ENCODE peak calls at places on chromosomes 7 and 10, in eight cellular contexts. One of them, this sample, is unnamed.

GRCh38 chr7:150329331-150330106 is 6.2 kb upstream of the ACTR3C start:
- DNase-seq in keratinocyte: no peak
- DNase-seq in lung: no peak
- DNase-seq in IMR-90: no peak
- DNase-seq in adrenal gland: no peak
- DNase-seq in uterus: no peak
- DNase-seq in tibial nerve: no peak
- DNase-seq in heart right ventricle: no peak
- DNase-seq in this sample: peak; percentile 93

GRCh38 chr10:30882281-30882680 is 149.4 kb downstream of the ZNF438 start:
- DNase-seq in keratinocyte: no peak
- DNase-seq in lung: no peak
- DNase-seq in IMR-90: peak; percentile 57
- DNase-seq in adrenal gland: no peak
- DNase-seq in uterus: no peak
- DNase-seq in tibial nerve: no peak
- DNase-seq in heart right ventricle: no peak
- DNase-seq in this sample: no peak

GRCh38 chr10:63429280-63429679 is 36.5 kb downstream of the JMJD1C start:
- DNase-seq in keratinocyte: no peak
- DNase-seq in lung: no peak
- DNase-seq in IMR-90: peak; percentile 74
- DNase-seq in adrenal gland: no peak
- DNase-seq in uterus: no peak
- DNase-seq in tibial nerve: no peak
- DNase-seq in heart right ventricle: no peak
- DNase-seq in this sample: no peak

GRCh38 chr10:91140995-91141549 is 79.4 kb upstream of the PCGF5 start:
- DNase-seq in keratinocyte: no peak
- DNase-seq in lung: no peak
- DNase-seq in IMR-90: no peak
- DNase-seq in adrenal gland: no peak
- DNase-seq in uterus: no peak
- DNase-seq in tibial nerve: no peak
- DNase-seq in heart right ventricle: no peak
- DNase-seq in this sample: no peak

GRCh38 chr7:33893377-33893776 is 12.0 kb upstream of the BMPER start:
- DNase-seq in keratinocyte: no peak
- DNase-seq in lung: peak; percentile 65
- DNase-seq in IMR-90: no peak
- DNase-seq in adrenal gland: no peak
- DNase-seq in uterus: no peak
- DNase-seq in tibial nerve: no peak
- DNase-seq in heart right ventricle: no peak
- DNase-seq in this sample: no peak

GRCh38 chr10:93028881-93029280 is 31.7 kb upstream of the CYP26C1 start:
- DNase-seq in keratinocyte: no peak
- DNase-seq in lung: no peak
- DNase-seq in IMR-90: peak; percentile 67
- DNase-seq in adrenal gland: peak; percentile 39
- DNase-seq in uterus: no peak
- DNase-seq in tibial nerve: no peak
- DNase-seq in heart right ventricle: no peak
- DNase-seq in this sample: no peak

GRCh38 chr10:119871881-119872609 is 598 bp downstream of the MCMBP start:
- DNase-seq in keratinocyte: no peak
- DNase-seq in lung: peak; percentile 67
- DNase-seq in IMR-90: peak; percentile 28
- DNase-seq in adrenal gland: peak; percentile 48
- DNase-seq in uterus: peak; percentile 34
- DNase-seq in tibial nerve: peak; percentile 25
- DNase-seq in heart right ventricle: peak; percentile 56
- DNase-seq in this sample: peak; percentile 81

GRCh38 chr10:132058111-132058745 is 7.5 kb upstream of the JAKMIP3 start:
- DNase-seq in keratinocyte: no peak
- DNase-seq in lung: no peak
- DNase-seq in IMR-90: no peak
- DNase-seq in adrenal gland: no peak
- DNase-seq in uterus: no peak
- DNase-seq in tibial nerve: no peak
- DNase-seq in heart right ventricle: no peak
- DNase-seq in this sample: no peak

GRCh38 chr7:157521061-157521731 is 184.4 kb downstream of the DNAJB6 start:
- DNase-seq in keratinocyte: no peak
- DNase-seq in lung: no peak
- DNase-seq in IMR-90: no peak
- DNase-seq in adrenal gland: no peak
- DNase-seq in uterus: no peak
- DNase-seq in tibial nerve: no peak
- DNase-seq in heart right ventricle: no peak
- DNase-seq in this sample: no peak

GRCh38 chr10:93440591-93441012 is 41.5 kb downstream of the MYOF start:
- DNase-seq in keratinocyte: no peak
- DNase-seq in lung: no peak
- DNase-seq in IMR-90: peak; percentile 25
- DNase-seq in adrenal gland: peak; percentile 18
- DNase-seq in uterus: no peak
- DNase-seq in tibial nerve: peak; percentile 57
- DNase-seq in heart right ventricle: no peak
- DNase-seq in this sample: no peak

GRCh38 chr7:117110480-117111315 is 157.4 kb downstream of the ST7 start:
- DNase-seq in keratinocyte: no peak
- DNase-seq in lung: no peak
- DNase-seq in IMR-90: no peak
- DNase-seq in adrenal gland: no peak
- DNase-seq in uterus: no peak
- DNase-seq in tibial nerve: no peak
- DNase-seq in heart right ventricle: no peak
- DNase-seq in this sample: no peak

GRCh38 chr10:18469125-18469524 is 182.3 kb downstream of the NSUN6 start:
- DNase-seq in keratinocyte: no peak
- DNase-seq in lung: no peak
- DNase-seq in IMR-90: no peak
- DNase-seq in adrenal gland: no peak
- DNase-seq in uterus: no peak
- DNase-seq in tibial nerve: no peak
- DNase-seq in heart right ventricle: no peak
- DNase-seq in this sample: no peak

GRCh38 chr10:18476283-18476682 is 175.1 kb downstream of the NSUN6 start:
- DNase-seq in keratinocyte: no peak
- DNase-seq in lung: no peak
- DNase-seq in IMR-90: no peak
- DNase-seq in adrenal gland: no peak
- DNase-seq in uterus: no peak
- DNase-seq in tibial nerve: no peak
- DNase-seq in heart right ventricle: no peak
- DNase-seq in this sample: no peak

GRCh38 chr10:18472977-18473376 is 178.4 kb downstream of the NSUN6 start:
- DNase-seq in keratinocyte: no peak
- DNase-seq in lung: no peak
- DNase-seq in IMR-90: no peak
- DNase-seq in adrenal gland: peak; percentile 33
- DNase-seq in uterus: no peak
- DNase-seq in tibial nerve: no peak
- DNase-seq in heart right ventricle: no peak
- DNase-seq in this sample: peak; percentile 25

GRCh38 chr10:18474111-18474455 is 177.3 kb downstream of the NSUN6 start:
- DNase-seq in keratinocyte: no peak
- DNase-seq in lung: no peak
- DNase-seq in IMR-90: no peak
- DNase-seq in adrenal gland: peak; percentile 4
- DNase-seq in uterus: no peak
- DNase-seq in tibial nerve: no peak
- DNase-seq in heart right ventricle: no peak
- DNase-seq in this sample: no peak

DNA sequence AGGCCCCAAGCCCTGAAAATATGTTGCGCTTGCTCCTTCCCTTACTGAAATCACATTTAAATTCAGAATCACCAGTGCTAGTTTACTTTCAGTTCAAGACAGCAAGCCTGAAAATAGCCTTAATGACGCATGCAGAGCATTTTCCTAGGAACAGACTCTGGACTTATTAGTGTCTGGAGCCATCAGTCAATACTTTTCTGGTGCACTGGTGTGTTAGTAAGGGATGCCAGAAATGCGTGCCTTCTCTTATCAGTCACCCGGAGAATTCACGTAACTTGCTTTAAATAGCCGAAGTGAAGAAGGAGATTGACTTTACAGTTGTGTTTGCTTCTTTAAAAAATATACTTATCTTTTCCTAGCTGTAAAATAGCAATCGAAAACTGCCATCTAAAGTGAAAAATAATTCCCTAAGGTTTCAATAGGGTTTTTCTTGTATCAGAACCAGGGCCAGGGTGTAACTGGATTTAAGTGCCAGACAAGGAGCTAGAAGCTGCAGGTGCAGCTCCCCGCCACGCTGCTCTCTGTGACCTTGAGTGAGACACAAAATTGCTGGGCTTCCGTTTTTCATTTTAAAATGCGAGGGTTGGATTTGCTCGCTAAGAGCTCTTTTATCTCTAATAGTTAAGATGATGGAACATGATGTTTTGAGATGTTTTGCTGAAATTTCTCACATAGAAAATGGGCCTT is 177.8 kb downstream of the NSUN6 start:
- DNase-seq in keratinocyte: no peak
- DNase-seq in lung: no peak
- DNase-seq in IMR-90: peak; percentile 89
- DNase-seq in adrenal gland: peak; percentile 71
- DNase-seq in uterus: peak; percentile 36
- DNase-seq in tibial nerve: no peak
- DNase-seq in heart right ventricle: no peak
- DNase-seq in this sample: no peak
- H3K27ac ChIP-seq in keratinocyte: no peak overlapping the region
- H3K27ac ChIP-seq in lung: no peak overlapping the region
- H3K27ac ChIP-seq in IMR-90: no peak overlapping the region
- H3K27ac ChIP-seq in adrenal gland: peak overlapping the region; percentile 1
- H3K27ac ChIP-seq in uterus: peak overlapping the region; percentile 64
- H3K27ac ChIP-seq in tibial nerve: no peak overlapping the region
- H3K27ac ChIP-seq in heart right ventricle: peak overlapping the region; percentile 81
- H3K27ac ChIP-seq in this sample: no peak overlapping the region

GRCh38 chr7:94396606-94397005 is 1.9 kb downstream of the COL1A2 start:
- DNase-seq in keratinocyte: no peak
- DNase-seq in lung: no peak
- DNase-seq in IMR-90: no peak
- DNase-seq in adrenal gland: no peak
- DNase-seq in uterus: peak; percentile 60
- DNase-seq in tibial nerve: peak; percentile 38
- DNase-seq in heart right ventricle: no peak
- DNase-seq in this sample: no peak

GRCh38 chr7:94397721-94398120 is 3.0 kb downstream of the COL1A2 start:
- DNase-seq in keratinocyte: no peak
- DNase-seq in lung: no peak
- DNase-seq in IMR-90: no peak
- DNase-seq in adrenal gland: no peak
- DNase-seq in uterus: no peak
- DNase-seq in tibial nerve: no peak
- DNase-seq in heart right ventricle: no peak
- DNase-seq in this sample: no peak

GRCh38 chr7:94395141-94396041 is 696 bp downstream of the COL1A2 start:
- DNase-seq in keratinocyte: peak; percentile 61
- DNase-seq in lung: peak; percentile 51
- DNase-seq in IMR-90: peak; percentile 90
- DNase-seq in adrenal gland: peak; percentile 76
- DNase-seq in uterus: peak; percentile 85
- DNase-seq in tibial nerve: peak; percentile 84
- DNase-seq in heart right ventricle: no peak
- DNase-seq in this sample: peak; percentile 89

GRCh38 chr7:94394399-94395140 is at the start of gene COL1A2:
- DNase-seq in keratinocyte: no peak
- DNase-seq in lung: peak; percentile 61
- DNase-seq in IMR-90: peak; percentile 99
- DNase-seq in adrenal gland: peak; percentile 46
- DNase-seq in uterus: peak; percentile 89
- DNase-seq in tibial nerve: peak; percentile 75
- DNase-seq in heart right ventricle: peak; percentile 80
- DNase-seq in this sample: peak; percentile 78

DNA sequence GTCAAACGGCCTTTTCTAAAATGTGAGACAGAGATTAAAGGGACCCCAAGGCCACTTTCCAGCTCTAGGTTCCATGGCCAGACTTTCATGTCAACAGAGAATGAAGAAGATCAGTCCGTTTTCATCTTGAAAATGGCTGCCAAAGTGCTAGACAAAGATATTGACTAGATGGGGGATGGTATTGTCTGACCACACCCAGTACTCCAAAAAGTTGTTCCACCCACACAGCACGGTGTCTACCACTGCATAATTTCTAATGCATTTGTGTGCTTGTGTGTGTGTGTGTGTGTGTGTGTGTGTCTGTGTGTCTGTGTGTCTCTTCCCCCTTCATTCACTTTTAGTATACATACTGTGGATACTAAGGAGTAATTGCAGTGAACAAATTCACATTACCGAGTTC is 1.3 kb downstream of the COL1A2 start:
- DNase-seq in keratinocyte: no peak
- DNase-seq in lung: no peak
- DNase-seq in IMR-90: peak; percentile 74
- DNase-seq in adrenal gland: no peak
- DNase-seq in uterus: peak; percentile 43
- DNase-seq in tibial nerve: peak; percentile 47
- DNase-seq in heart right ventricle: no peak
- DNase-seq in this sample: no peak
- H3K27ac ChIP-seq in keratinocyte: no peak overlapping the region
- H3K27ac ChIP-seq in lung: peak overlapping the region; percentile 37
- H3K27ac ChIP-seq in IMR-90: peak overlapping the region; percentile 94
- H3K27ac ChIP-seq in adrenal gland: no peak overlapping the region
- H3K27ac ChIP-seq in uterus: peak overlapping the region; percentile 98
- H3K27ac ChIP-seq in tibial nerve: peak overlapping the region; percentile 90
- H3K27ac ChIP-seq in heart right ventricle: peak overlapping the region; percentile 91
- H3K27ac ChIP-seq in this sample: no peak overlapping the region

DNA sequence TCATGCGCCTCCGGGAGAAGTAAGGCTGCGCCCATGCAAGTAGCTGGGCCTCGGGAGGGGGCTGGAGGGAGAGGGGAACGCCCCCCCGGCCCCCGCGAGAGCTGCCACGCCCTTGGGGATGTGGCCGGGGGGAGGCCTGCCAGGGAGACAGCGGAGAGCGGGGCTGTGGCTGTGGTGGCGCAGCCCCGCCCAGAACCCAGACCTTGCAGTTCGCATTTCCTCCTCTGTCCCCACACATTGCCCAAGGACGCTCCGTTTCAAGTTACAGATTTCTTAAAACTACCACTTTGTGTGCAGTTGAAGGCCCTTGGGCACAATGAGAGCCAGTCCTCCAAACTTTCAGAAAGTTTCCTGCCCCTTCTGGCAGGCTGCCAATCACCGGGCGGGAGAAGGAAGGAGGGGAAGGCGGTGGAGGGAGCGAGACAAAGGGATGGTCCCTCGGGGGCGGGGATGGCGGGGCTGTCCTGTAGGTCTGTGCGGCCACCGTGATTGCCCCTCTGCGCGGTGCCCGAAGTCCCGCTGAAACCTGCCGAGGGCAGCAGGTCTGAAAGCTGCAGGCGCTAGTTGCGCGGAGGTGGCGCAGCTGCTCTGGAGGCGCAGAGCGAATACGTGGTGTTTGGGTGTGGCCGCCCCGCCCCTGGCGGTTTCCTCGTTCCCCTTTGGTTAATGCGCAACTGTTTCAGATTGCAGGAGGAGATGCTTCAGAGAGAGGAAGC is 2.1 kb downstream of the VIM start:
- DNase-seq in keratinocyte: no peak
- DNase-seq in lung: peak; percentile 91
- DNase-seq in IMR-90: peak; percentile 55
- DNase-seq in adrenal gland: peak; percentile 85
- DNase-seq in uterus: peak; percentile 84
- DNase-seq in tibial nerve: peak; percentile 72
- DNase-seq in heart right ventricle: peak; percentile 84
- DNase-seq in this sample: peak; percentile 93
- H3K27ac ChIP-seq in keratinocyte: peak overlapping the region; percentile 86
- H3K27ac ChIP-seq in lung: peak overlapping the region; percentile 99
- H3K27ac ChIP-seq in IMR-90: peak overlapping the region; percentile 91
- H3K27ac ChIP-seq in adrenal gland: peak overlapping the region; percentile 89
- H3K27ac ChIP-seq in uterus: peak overlapping the region; percentile 100
- H3K27ac ChIP-seq in tibial nerve: peak overlapping the region; percentile 97
- H3K27ac ChIP-seq in heart right ventricle: peak overlapping the region; percentile 98
- H3K27ac ChIP-seq in this sample: peak overlapping the region; percentile 62

GRCh38 chr7:2909043-2909442 is 64.9 kb upstream of the GNA12 start:
- DNase-seq in keratinocyte: no peak
- DNase-seq in lung: no peak
- DNase-seq in IMR-90: no peak
- DNase-seq in adrenal gland: no peak
- DNase-seq in uterus: no peak
- DNase-seq in tibial nerve: no peak
- DNase-seq in heart right ventricle: no peak
- DNase-seq in this sample: no peak
- H3K27ac ChIP-seq in keratinocyte: no peak overlapping the region
- H3K27ac ChIP-seq in lung: no peak overlapping the region
- H3K27ac ChIP-seq in IMR-90: no peak overlapping the region
- H3K27ac ChIP-seq in adrenal gland: no peak overlapping the region
- H3K27ac ChIP-seq in uterus: no peak overlapping the region
- H3K27ac ChIP-seq in tibial nerve: no peak overlapping the region
- H3K27ac ChIP-seq in heart right ventricle: no peak overlapping the region
- H3K27ac ChIP-seq in this sample: no peak overlapping the region